ENCODE peak calls at places on chromosome 9, in six cellular contexts. P, V, N, T, R and W are unnamed samples.

GRCh38 chr9:78118742-78119473 is 87.3 kb upstream of the GNAQ start:
- DNase-seq in P (peak), V (no peak), N (no peak), T (peak), R (no peak), W (peak)

GRCh38 chr9:135227641-135228251 is 140.3 kb downstream of the OLFM1 start:
- DNase-seq in P (no peak), V (peak), N (no peak), T (no peak), R (no peak), W (no peak)

GRCh38 chr9:115362101-115362500 is 244.1 kb upstream of the TNC start:
- DNase-seq in P (no peak), V (no peak), N (no peak), T (no peak), R (no peak), W (no peak)

GRCh38 chr9:132372177-132373095 is 17.6 kb upstream of the SETX start:
- DNase-seq in P (peak), V (peak), N (no peak), T (no peak), R (peak), W (peak)

GRCh38 chr9:120937596-120937995 is 11.0 kb upstream of the TRAF1 start:
- DNase-seq in P (no peak), V (no peak), N (no peak), T (no peak), R (no peak), W (peak)

GRCh38 chr9:34996905-34997279 is 7.3 kb downstream of the DNAJB5 start:
- DNase-seq in P (no peak), V (no peak), N (no peak), T (no peak), R (no peak), W (no peak)

GRCh38 chr9:137666950-137667670 is 48.3 kb downstream of the EHMT1 start:
- DNase-seq in P (peak), V (peak), N (no peak), T (no peak), R (peak), W (no peak)

GRCh38 chr9:125747053-125747764 is at the start of gene PBX3:
- DNase-seq in P (peak), V (peak), N (peak), T (no peak), R (peak), W (peak)

GRCh38 chr9:99859395-99859980 is 37.8 kb downstream of the NR4A3 start:
- DNase-seq in P (no peak), V (no peak), N (no peak), T (no peak), R (no peak), W (peak)

GRCh38 chr9:970310-971002 is 6.0 kb upstream of the DMRT3 start:
- DNase-seq in P (no peak), V (no peak), N (no peak), T (no peak), R (no peak), W (no peak)

GRCh38 chr9:93612796-93613154 is 36.4 kb downstream of the PHF2 start:
- DNase-seq in P (peak), V (no peak), N (no peak), T (no peak), R (no peak), W (peak)

GRCh38 chr9:79812507-79813261 is 240.9 kb downstream of the TLE4 start:
- DNase-seq in P (peak), V (no peak), N (no peak), T (no peak), R (no peak), W (no peak)

GRCh38 chr9:116990592-116990991 is 303.5 kb downstream of the TRIM32 start:
- DNase-seq in P (no peak), V (no peak), N (no peak), T (no peak), R (no peak), W (no peak)

GRCh38 chr9:79592736-79593493 is 21.1 kb downstream of the TLE4 start:
- DNase-seq in P (peak), V (no peak), N (no peak), T (no peak), R (no peak), W (no peak)

GRCh38 chr9:116153765-116154333 is at the start of gene PAPPA:
- DNase-seq in P (no peak), V (no peak), N (peak), T (no peak), R (no peak), W (no peak)

GRCh38 chr9:137924169-137924568 is 46.6 kb downstream of the CACNA1B start:
- DNase-seq in P (no peak), V (no peak), N (no peak), T (no peak), R (no peak), W (no peak)

GRCh38 chr9:75914002-75914401 is 23.5 kb downstream of the PCSK5 start:
- DNase-seq in P (no peak), V (no peak), N (no peak), T (no peak), R (no peak), W (no peak)

GRCh38 chr9:109276469-109277440 is 44.1 kb downstream of the EPB41L4B start:
- DNase-seq in P (no peak), V (no peak), N (no peak), T (no peak), R (no peak), W (no peak)

GRCh38 chr9:110316255-110316921 is 21.3 kb downstream of the TXNDC8 start:
- DNase-seq in P (peak), V (no peak), N (no peak), T (no peak), R (no peak), W (peak)

GRCh38 chr9:89137548-89138462 is 40.8 kb downstream of the SHC3 start:
- DNase-seq in P (no peak), V (peak), N (peak), T (peak), R (peak), W (peak)

GRCh38 chr9:17761984-17762676 is 183.3 kb downstream of the SH3GL2 start:
- DNase-seq in P (no peak), V (no peak), N (no peak), T (no peak), R (no peak), W (no peak)

GRCh38 chr9:92790542-92791527 is 26.2 kb upstream of the BICD2 start:
- DNase-seq in P (peak), V (peak), N (peak), T (peak), R (peak), W (peak)

GRCh38 chr9:128733256-128733655 is 9.3 kb upstream of the ZDHHC12 start:
- DNase-seq in P (peak), V (peak), N (peak), T (no peak), R (peak), W (peak)

GRCh38 chr9:12697719-12698118 is 4.5 kb downstream of the TYRP1 start:
- DNase-seq in P (no peak), V (no peak), N (no peak), T (no peak), R (no peak), W (peak)

GRCh38 chr9:135577256-135577655 is 15.7 kb downstream of the PAEP start:
- DNase-seq in P (no peak), V (no peak), N (no peak), T (no peak), R (no peak), W (no peak)

GRCh38 chr9:136093331-136093986 is 1.6 kb downstream of the NACC2 start:
- DNase-seq in P (no peak), V (no peak), N (no peak), T (no peak), R (no peak), W (peak)

GRCh38 chr9:89453452-89453851 is 44.5 kb downstream of the SEMA4D start:
- DNase-seq in P (no peak), V (no peak), N (no peak), T (no peak), R (no peak), W (no peak)

GRCh38 chr9:115058175-115058574 is 59.8 kb downstream of the TNC start:
- DNase-seq in P (no peak), V (no peak), N (no peak), T (no peak), R (no peak), W (no peak)

GRCh38 chr9:36679710-36680109 is 107.0 kb downstream of the MELK start:
- DNase-seq in P (no peak), V (no peak), N (no peak), T (no peak), R (no peak), W (no peak)

GRCh38 chr9:98365227-98365669 is 109.8 kb upstream of the TBC1D2 start:
- DNase-seq in P (peak), V (no peak), N (no peak), T (no peak), R (no peak), W (peak)

GRCh38 chr9:98367923-98368322 is 112.5 kb upstream of the TBC1D2 start:
- DNase-seq in P (no peak), V (no peak), N (no peak), T (no peak), R (no peak), W (no peak)

GRCh38 chr9:98367371-98367900 is 112.0 kb upstream of the TBC1D2 start:
- DNase-seq in P (no peak), V (no peak), N (no peak), T (no peak), R (no peak), W (no peak)

GRCh38 chr9:98364042-98364441 is 108.6 kb upstream of the TBC1D2 start:
- DNase-seq in P (no peak), V (no peak), N (no peak), T (no peak), R (no peak), W (no peak)

DNA sequence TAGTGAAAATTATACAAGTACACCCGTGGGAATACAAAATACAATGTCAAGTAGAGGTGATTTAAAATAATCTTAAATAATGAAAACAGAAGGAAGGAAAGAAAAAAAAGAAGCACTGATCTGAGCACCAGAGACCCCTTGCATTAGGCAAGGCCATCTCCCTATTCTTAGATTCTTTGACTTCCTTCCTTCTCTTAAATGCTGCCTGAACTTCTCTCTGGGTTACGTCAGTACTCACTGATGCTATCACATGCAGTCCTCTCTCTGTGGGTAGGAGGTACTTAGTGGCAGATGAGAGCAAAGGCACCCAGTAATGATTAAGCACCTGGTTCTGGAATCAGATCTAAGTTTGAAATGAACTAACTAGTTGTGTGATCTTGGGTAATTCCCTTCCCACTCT is 110.3 kb upstream of the TBC1D2 start:
- DNase-seq in P (no peak), V (no peak), N (no peak), T (no peak), R (no peak), W (no peak)
- H3K4me3 ChIP-seq in P (no peak), V (no peak), N (no peak), T (no peak), R (no peak), W (no peak)

GRCh38 chr9:16726718-16727451 is 143.6 kb downstream of the BNC2 start:
- DNase-seq in P (no peak), V (peak), N (peak), T (no peak), R (peak), W (peak)

GRCh38 chr9:16725066-16725465 is 145.4 kb downstream of the BNC2 start:
- DNase-seq in P (no peak), V (no peak), N (no peak), T (no peak), R (no peak), W (no peak)

GRCh38 chr9:16727452-16728127 is 142.9 kb downstream of the BNC2 start:
- DNase-seq in P (no peak), V (no peak), N (no peak), T (no peak), R (no peak), W (peak)

GRCh38 chr9:16728128-16728505 is 142.4 kb downstream of the BNC2 start:
- DNase-seq in P (no peak), V (no peak), N (no peak), T (no peak), R (no peak), W (no peak)

DNA sequence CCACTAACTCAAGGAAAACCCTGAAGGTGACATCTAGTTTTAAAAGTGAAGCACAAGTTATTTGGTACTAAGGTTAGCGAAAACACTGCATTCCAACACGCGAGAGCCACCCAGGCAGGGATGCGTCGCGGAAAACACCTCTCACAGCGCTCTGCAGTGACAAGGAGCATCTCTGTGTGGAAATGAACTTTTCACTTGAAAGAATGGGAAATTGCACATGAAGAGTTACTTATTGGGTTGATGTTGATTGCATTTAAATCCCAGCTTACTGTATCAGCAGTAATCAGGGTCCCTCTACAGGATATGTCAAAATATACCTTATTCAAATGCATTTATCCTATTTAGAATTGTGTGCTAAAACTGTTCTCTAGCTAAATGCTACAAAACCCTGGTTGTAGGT is 144.4 kb downstream of the BNC2 start:
- DNase-seq in P (no peak), V (no peak), N (no peak), T (no peak), R (no peak), W (peak)
- TF ChIP-seq CTCF in P (no peak), V (no peak), N (no peak), T (no peak), R (no peak), W (no peak)

GRCh38 chr9:86795047-86795437 is 152.3 kb downstream of the GAS1 start:
- DNase-seq in P (no peak), V (no peak), N (peak), T (no peak), R (no peak), W (no peak)

GRCh38 chr9:86796671-86797070 is 150.6 kb downstream of the GAS1 start:
- DNase-seq in P (no peak), V (no peak), N (no peak), T (no peak), R (no peak), W (no peak)

GRCh38 chr9:86795861-86796497 is 151.3 kb downstream of the GAS1 start:
- DNase-seq in P (no peak), V (peak), N (peak), T (peak), R (no peak), W (peak)

GRCh38 chr9:86792136-86792535 is 155.2 kb downstream of the GAS1 start:
- DNase-seq in P (no peak), V (no peak), N (no peak), T (no peak), R (no peak), W (no peak)

GRCh38 chr9:86794356-86795046 is 152.8 kb downstream of the GAS1 start:
- DNase-seq in P (no peak), V (no peak), N (peak), T (peak), R (no peak), W (peak)
- H3K4me3 ChIP-seq in P (no peak), V (no peak), N (peak), T (peak), R (no peak), W (no peak)

GRCh38 chr9:106529616-106530015 is 333.4 kb upstream of the ZNF462 start:
- DNase-seq in P (no peak), V (no peak), N (no peak), T (no peak), R (no peak), W (no peak)

GRCh38 chr9:106534800-106535199 is 328.2 kb upstream of the ZNF462 start:
- DNase-seq in P (no peak), V (no peak), N (no peak), T (no peak), R (no peak), W (no peak)

GRCh38 chr9:106535439-106535838 is 327.5 kb upstream of the ZNF462 start:
- DNase-seq in P (no peak), V (no peak), N (no peak), T (no peak), R (no peak), W (no peak)

GRCh38 chr9:106528158-106528557 is 334.8 kb upstream of the ZNF462 start:
- DNase-seq in P (no peak), V (no peak), N (no peak), T (no peak), R (peak), W (no peak)

GRCh38 chr9:106532616-106533015 is 330.4 kb upstream of the ZNF462 start:
- DNase-seq in P (no peak), V (no peak), N (no peak), T (no peak), R (no peak), W (no peak)
- TF ChIP-seq CTCF in P (no peak), V (no peak), N (no peak), T (no peak), R (no peak), W (no peak)

GRCh38 chr9:14096182-14096922 is 217.6 kb downstream of the NFIB start:
- DNase-seq in P (no peak), V (no peak), N (no peak), T (no peak), R (no peak), W (peak)
- H3K4me3 ChIP-seq in P (no peak), V (peak), N (no peak), T (no peak), R (no peak), W (peak)

GRCh38 chr9:134025606-134026541 is 593 bp downstream of the BRD3OS start:
- DNase-seq in P (peak), V (peak), N (peak), T (no peak), R (peak), W (peak)
- TF ChIP-seq CTCF in P (peak), V (no peak), N (no peak), T (peak), R (peak), W (peak)

DNA sequence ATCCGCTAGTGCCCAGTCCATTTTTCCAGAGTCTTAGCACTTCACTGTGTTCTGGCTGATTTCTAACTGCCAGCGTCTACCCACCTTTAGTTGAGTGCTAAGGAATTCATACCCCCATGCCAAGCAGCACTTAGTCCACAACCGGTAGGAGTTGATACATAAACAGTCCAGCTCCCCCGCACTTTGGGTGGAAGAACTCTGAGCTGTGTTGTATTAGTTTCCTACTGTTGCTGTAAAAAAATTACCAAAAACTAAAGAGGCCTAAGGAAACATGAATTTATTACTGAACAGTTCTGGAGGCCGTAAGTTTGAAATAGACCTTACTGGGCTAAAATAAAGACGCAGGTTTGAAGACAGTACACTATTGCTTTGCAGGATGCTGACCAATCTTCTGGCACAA is 87.6 kb downstream of the SLC24A2 start:
- DNase-seq in P (no peak), V (no peak), N (no peak), T (no peak), R (no peak), W (no peak)
- H3K4me3 ChIP-seq in P (no peak), V (no peak), N (no peak), T (no peak), R (no peak), W (no peak)

DNA sequence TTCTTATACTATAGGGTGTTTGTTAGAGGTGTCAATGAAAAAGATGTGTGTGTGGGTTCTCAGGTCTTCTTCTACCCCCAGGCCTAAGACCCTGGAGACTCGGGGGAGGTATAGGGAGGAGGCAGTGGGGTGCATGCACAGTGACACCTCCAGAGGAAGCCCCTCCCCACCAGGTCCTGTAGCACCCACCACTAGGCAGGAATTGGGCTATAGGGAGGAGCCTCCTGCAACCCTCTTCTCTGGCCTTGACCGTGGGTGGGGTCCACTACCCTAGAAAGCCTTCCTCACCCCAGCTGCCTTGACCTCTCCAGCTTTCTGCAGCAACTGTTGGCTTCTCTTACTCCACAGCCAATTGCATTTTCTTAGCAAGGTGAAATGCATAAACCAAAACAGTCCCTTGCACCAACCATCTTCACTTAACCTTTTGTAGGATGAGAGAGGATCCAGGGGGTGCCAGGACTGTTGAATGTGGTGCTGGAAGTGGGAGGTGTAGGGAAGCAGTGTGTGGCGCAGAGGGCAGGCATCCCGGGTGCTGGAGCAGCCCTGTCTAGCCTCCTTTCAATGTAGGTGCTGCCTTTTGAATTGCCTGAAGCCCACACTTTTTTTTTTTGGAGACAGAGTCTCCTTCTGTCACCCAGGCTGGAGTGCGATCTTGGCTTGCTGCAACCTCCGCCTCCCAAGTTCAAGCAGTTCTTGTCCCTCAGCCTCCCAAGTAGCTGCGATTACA is 128.5 kb downstream of the RGS3 start:
- DNase-seq in P (no peak), V (peak), N (no peak), T (no peak), R (no peak), W (no peak)
- TF ChIP-seq CTCF in P (no peak), V (no peak), N (no peak), T (no peak), R (no peak), W (no peak)